ENCODE peak calls at places on chromosomes 11 and 22, in four cellular contexts. One of them, this sample, is unnamed.

GRCh38 chr11:59172345-59173079 is 580 bp downstream of the DTX4 start:
- DNase-seq in cardiac fibroblast: no peak
- DNase-seq in coronary artery: no peak
- DNase-seq in colonic mucosa: peak
- DNase-seq in this sample: no peak

GRCh38 chr11:125995313-125995712 is 49.5 kb downstream of the VSIG10L2 start:
- DNase-seq in cardiac fibroblast: no peak
- DNase-seq in coronary artery: no peak
- DNase-seq in colonic mucosa: no peak
- DNase-seq in this sample: no peak

GRCh38 chr11:27213232-27213660 is 149.8 kb downstream of the CCDC34 start:
- DNase-seq in cardiac fibroblast: peak
- DNase-seq in coronary artery: no peak
- DNase-seq in colonic mucosa: peak
- DNase-seq in this sample: no peak

GRCh38 chr11:111049131-111049530 is 196.4 kb upstream of the POU2AF2 start:
- DNase-seq in cardiac fibroblast: no peak
- DNase-seq in coronary artery: no peak
- DNase-seq in colonic mucosa: no peak
- DNase-seq in this sample: no peak

GRCh38 chr11:129090056-129090455 is 102.1 kb downstream of the ARHGAP32 start:
- DNase-seq in cardiac fibroblast: peak
- DNase-seq in coronary artery: no peak
- DNase-seq in colonic mucosa: no peak
- DNase-seq in this sample: no peak

GRCh38 chr22:49961601-49962011 is 1.0 kb downstream of the PIM3 start:
- DNase-seq in cardiac fibroblast: no peak
- DNase-seq in coronary artery: no peak
- DNase-seq in colonic mucosa: peak
- DNase-seq in this sample: no peak

GRCh38 chr11:12403995-12404345 is 26.6 kb downstream of the PARVA start:
- DNase-seq in cardiac fibroblast: no peak
- DNase-seq in coronary artery: no peak
- DNase-seq in colonic mucosa: no peak
- DNase-seq in this sample: no peak

GRCh38 chr11:16001044-16001568 is 355.2 kb downstream of the SOX6 start:
- DNase-seq in cardiac fibroblast: no peak
- DNase-seq in coronary artery: no peak
- DNase-seq in colonic mucosa: no peak
- DNase-seq in this sample: no peak

GRCh38 chr11:75498556-75499255 is 27.0 kb downstream of the GDPD5 start:
- DNase-seq in cardiac fibroblast: peak
- DNase-seq in coronary artery: peak
- DNase-seq in colonic mucosa: no peak
- DNase-seq in this sample: no peak

GRCh38 chr11:92227233-92227593 is 2.6 kb downstream of the FAT3 start:
- DNase-seq in cardiac fibroblast: no peak
- DNase-seq in coronary artery: no peak
- DNase-seq in colonic mucosa: no peak
- DNase-seq in this sample: no peak

GRCh38 chr11:134818531-134818930 is 406.5 kb upstream of the B3GAT1 start:
- DNase-seq in cardiac fibroblast: no peak
- DNase-seq in coronary artery: no peak
- DNase-seq in colonic mucosa: no peak
- DNase-seq in this sample: no peak

GRCh38 chr22:33873666-33874065 is 46.6 kb downstream of the LARGE1 start:
- DNase-seq in cardiac fibroblast: no peak
- DNase-seq in coronary artery: no peak
- DNase-seq in colonic mucosa: no peak
- DNase-seq in this sample: no peak

GRCh38 chr11:123690490-123690889 is 36.1 kb upstream of the SCN3B start:
- DNase-seq in cardiac fibroblast: peak
- DNase-seq in coronary artery: no peak
- DNase-seq in colonic mucosa: no peak
- DNase-seq in this sample: no peak

GRCh38 chr11:101126551-101127347 is 2.9 kb downstream of the PGR start:
- DNase-seq in cardiac fibroblast: peak
- DNase-seq in coronary artery: peak
- DNase-seq in colonic mucosa: no peak
- DNase-seq in this sample: no peak

GRCh38 chr11:76799061-76799804 is 16.1 kb downstream of the TSKU start:
- DNase-seq in cardiac fibroblast: peak
- DNase-seq in coronary artery: peak
- DNase-seq in colonic mucosa: peak
- DNase-seq in this sample: peak

GRCh38 chr22:47292546-47293320 is 530.3 kb downstream of the TBC1D22A start:
- DNase-seq in cardiac fibroblast: peak
- DNase-seq in coronary artery: peak
- DNase-seq in colonic mucosa: no peak
- DNase-seq in this sample: no peak

GRCh38 chr11:71489311-71490043 is 36.5 kb downstream of the NADSYN1 start:
- DNase-seq in cardiac fibroblast: peak
- DNase-seq in coronary artery: no peak
- DNase-seq in colonic mucosa: no peak
- DNase-seq in this sample: no peak

GRCh38 chr11:31645747-31646146 is 136.2 kb downstream of the ELP4 start:
- DNase-seq in cardiac fibroblast: peak
- DNase-seq in coronary artery: no peak
- DNase-seq in colonic mucosa: no peak
- DNase-seq in this sample: no peak

GRCh38 chr22:23302171-23303002 is 122.1 kb downstream of the BCR start:
- DNase-seq in cardiac fibroblast: peak
- DNase-seq in coronary artery: peak
- DNase-seq in colonic mucosa: peak
- DNase-seq in this sample: no peak

GRCh38 chr22:36587289-36588154 is 58.6 kb upstream of the EIF3D start:
- DNase-seq in cardiac fibroblast: peak
- DNase-seq in coronary artery: no peak
- DNase-seq in colonic mucosa: no peak
- DNase-seq in this sample: no peak

GRCh38 chr11:10625982-10626311 is 57.5 kb upstream of the LYVE1 start:
- DNase-seq in cardiac fibroblast: no peak
- DNase-seq in coronary artery: peak
- DNase-seq in colonic mucosa: no peak
- DNase-seq in this sample: no peak

GRCh38 chr11:118907051-118907748 is 18.5 kb downstream of the BCL9L start:
- DNase-seq in cardiac fibroblast: peak
- DNase-seq in coronary artery: no peak
- DNase-seq in colonic mucosa: peak
- DNase-seq in this sample: peak

GRCh38 chr22:42399315-42400271 is 32.6 kb downstream of the NFAM1 start:
- DNase-seq in cardiac fibroblast: no peak
- DNase-seq in coronary artery: no peak
- DNase-seq in colonic mucosa: peak
- DNase-seq in this sample: peak

GRCh38 chr11:107733518-107733917 is 21.7 kb upstream of the SLN start:
- DNase-seq in cardiac fibroblast: no peak
- DNase-seq in coronary artery: no peak
- DNase-seq in colonic mucosa: no peak
- DNase-seq in this sample: no peak

GRCh38 chr11:17793642-17794170 is 59.1 kb downstream of the KCNC1 start:
- DNase-seq in cardiac fibroblast: no peak
- DNase-seq in coronary artery: no peak
- DNase-seq in colonic mucosa: no peak
- DNase-seq in this sample: no peak

GRCh38 chr11:47394322-47395224 is 13.8 kb upstream of the SLC39A13 start:
- DNase-seq in cardiac fibroblast: peak
- DNase-seq in coronary artery: no peak
- DNase-seq in colonic mucosa: no peak
- DNase-seq in this sample: peak
- H3K4me3 ChIP-seq in cardiac fibroblast: no peak
- H3K4me3 ChIP-seq in coronary artery: peak
- H3K4me3 ChIP-seq in colonic mucosa: peak
- H3K4me3 ChIP-seq in this sample: peak

DNA sequence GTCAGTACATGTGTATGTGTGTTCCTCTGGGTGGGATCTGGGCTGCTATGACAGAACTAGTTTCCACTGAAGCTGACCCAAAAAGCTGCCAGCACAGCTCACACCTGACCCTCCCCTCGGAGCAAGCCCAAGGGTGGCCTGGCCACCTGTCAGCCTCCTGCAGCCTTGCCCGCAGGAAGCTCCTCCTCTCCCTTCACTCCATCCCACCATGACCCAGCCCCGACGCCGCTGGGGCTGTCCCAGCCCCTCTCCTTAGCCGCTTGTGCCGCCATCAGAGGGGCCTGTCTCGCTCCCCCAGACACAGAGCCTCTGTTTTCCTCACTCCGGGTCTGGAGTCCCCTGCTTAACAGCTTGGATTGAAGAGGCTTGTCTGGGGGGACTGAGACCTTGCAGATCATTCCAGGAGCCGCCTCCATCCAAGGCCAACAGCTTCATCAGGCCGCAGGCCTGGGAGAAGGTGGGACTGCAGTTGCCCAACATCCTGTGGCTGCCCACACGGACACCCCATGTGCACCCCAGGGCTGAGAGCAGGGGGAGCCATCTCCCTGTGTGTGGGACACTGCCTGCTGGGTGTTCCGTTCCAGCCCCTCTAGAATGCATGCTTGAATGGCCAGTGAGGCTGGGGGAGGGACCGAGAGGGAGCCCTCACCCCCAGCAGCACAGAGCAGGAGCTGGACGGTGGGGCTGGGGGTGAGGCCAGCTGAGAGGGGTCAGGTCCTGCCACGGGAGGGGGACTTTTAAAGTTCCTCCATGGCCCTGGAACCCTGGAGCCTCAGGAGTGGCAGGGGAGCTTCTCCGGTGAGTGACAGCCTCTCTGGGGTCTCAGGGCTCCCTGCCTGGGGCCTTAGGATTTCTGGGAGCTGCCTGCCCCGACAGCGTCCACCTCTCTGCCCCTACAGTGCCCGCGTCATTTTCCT is 696 bp downstream of the MRGPRF start:
- DNase-seq in cardiac fibroblast: no peak
- DNase-seq in coronary artery: no peak
- DNase-seq in colonic mucosa: no peak
- DNase-seq in this sample: no peak
- H3K4me3 ChIP-seq in cardiac fibroblast: peak
- H3K4me3 ChIP-seq in coronary artery: peak
- H3K4me3 ChIP-seq in colonic mucosa: peak
- H3K4me3 ChIP-seq in this sample: no peak

DNA sequence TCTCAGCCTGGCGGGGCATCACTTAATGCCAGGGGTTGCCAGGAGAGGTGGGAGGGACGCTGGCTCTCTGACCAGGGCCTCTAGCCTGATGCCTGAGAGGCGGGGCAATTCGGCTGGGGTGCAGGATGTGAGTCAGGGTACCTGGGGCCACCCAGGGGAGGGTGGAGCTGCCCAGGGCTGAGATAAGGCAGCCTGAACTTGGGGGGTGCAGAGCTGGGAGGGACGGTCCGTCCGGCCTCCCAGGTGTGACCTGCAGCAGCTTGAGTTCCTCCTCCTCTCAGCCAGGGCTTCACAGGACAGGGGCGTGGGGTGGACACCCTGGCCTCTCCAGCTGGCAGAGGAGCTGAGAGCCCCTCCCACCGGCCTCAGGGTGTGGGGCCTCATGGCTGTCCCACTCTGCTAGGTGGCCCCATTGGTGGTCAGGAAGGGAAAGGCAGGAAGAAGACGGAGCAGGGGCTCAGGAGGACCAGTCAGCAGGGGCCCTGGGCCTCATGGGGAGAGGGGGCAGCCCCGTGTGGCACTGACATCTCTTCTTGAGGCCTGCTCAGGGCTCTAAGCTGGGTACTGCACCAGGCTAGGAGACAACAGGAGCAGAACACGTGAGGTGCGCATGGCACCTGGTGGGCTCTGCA is 942 bp upstream of the RPS6KA4 start:
- DNase-seq in cardiac fibroblast: peak
- DNase-seq in coronary artery: peak
- DNase-seq in colonic mucosa: peak
- DNase-seq in this sample: no peak
- H3K4me3 ChIP-seq in cardiac fibroblast: peak
- H3K4me3 ChIP-seq in coronary artery: peak
- H3K4me3 ChIP-seq in colonic mucosa: peak
- H3K4me3 ChIP-seq in this sample: peak

GRCh38 chr11:117564321-117564720 is 232.7 kb downstream of the DSCAML1 start:
- DNase-seq in cardiac fibroblast: no peak
- DNase-seq in coronary artery: no peak
- DNase-seq in colonic mucosa: no peak
- DNase-seq in this sample: no peak

GRCh38 chr11:117560786-117561530 is 233.3 kb downstream of the CEP164 start:
- DNase-seq in cardiac fibroblast: no peak
- DNase-seq in coronary artery: no peak
- DNase-seq in colonic mucosa: no peak
- DNase-seq in this sample: no peak

GRCh38 chr11:117565709-117566108 is 231.3 kb downstream of the DSCAML1 start:
- DNase-seq in cardiac fibroblast: no peak
- DNase-seq in coronary artery: no peak
- DNase-seq in colonic mucosa: no peak
- DNase-seq in this sample: no peak

GRCh38 chr11:117562111-117562510 is 234.5 kb downstream of the CEP164 start:
- DNase-seq in cardiac fibroblast: no peak
- DNase-seq in coronary artery: no peak
- DNase-seq in colonic mucosa: no peak
- DNase-seq in this sample: no peak

GRCh38 chr11:117563556-117563955 is 233.5 kb downstream of the DSCAML1 start:
- DNase-seq in cardiac fibroblast: no peak
- DNase-seq in coronary artery: no peak
- DNase-seq in colonic mucosa: no peak
- DNase-seq in this sample: no peak
- H3K4me3 ChIP-seq in cardiac fibroblast: no peak
- H3K4me3 ChIP-seq in coronary artery: no peak
- H3K4me3 ChIP-seq in colonic mucosa: no peak
- H3K4me3 ChIP-seq in this sample: no peak

DNA sequence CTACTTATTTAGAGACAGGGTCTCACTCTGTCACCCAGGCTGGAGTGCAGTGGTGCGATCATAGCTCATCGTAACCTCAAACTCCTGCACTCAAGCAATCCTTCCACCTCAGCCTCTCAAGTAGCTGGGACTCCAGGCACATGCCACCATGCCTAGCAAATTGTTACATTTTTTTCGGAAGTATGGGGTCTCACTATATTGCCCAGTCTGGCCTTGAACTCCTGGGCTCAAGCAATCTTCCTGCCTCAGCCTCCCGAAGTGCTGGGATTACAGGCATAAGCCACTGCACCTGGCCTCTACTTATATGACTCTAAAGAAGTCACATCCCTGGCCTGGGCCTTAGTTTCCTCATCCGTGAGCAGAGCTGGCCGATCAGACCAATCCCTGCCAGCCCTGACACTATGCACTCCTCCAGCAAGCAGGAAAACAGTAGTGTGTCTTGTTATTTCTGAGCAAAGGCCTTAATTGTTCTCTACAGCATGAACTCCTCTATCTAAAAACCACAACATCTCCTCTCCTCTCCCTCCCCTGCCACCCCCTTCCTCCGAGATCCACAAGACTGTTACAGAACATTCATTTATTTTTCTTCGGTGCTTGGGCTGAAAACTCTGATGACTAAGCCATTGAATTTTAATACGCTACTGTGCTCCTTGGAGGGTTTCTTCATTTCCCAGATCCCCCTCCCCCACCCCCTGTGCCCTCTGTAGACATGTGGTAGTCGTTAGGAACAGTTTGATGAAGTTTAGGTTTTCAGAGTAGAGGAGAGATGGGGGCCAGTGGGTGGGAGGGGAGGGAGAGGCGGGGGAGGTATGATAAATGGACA is 91.5 kb downstream of the ABTB2 start:
- DNase-seq in cardiac fibroblast: peak
- DNase-seq in coronary artery: no peak
- DNase-seq in colonic mucosa: no peak
- DNase-seq in this sample: peak
- H3K4me3 ChIP-seq in cardiac fibroblast: no peak
- H3K4me3 ChIP-seq in coronary artery: peak
- H3K4me3 ChIP-seq in colonic mucosa: no peak
- H3K4me3 ChIP-seq in this sample: peak